ENCODE peak calls at places on chromosomes 13 and 19, in six cellular contexts. N, Y, M, R, A and B are unnamed samples.

GRCh38 chr19:43476606-43477005 is 11.2 kb upstream of the LYPD3 start:
- DNase-seq in N (no peak), Y (no peak), M (no peak), R (no peak), A (peak), B (peak)

GRCh38 chr19:6018786-6019185 is 40.8 kb upstream of the RANBP3 start:
- DNase-seq in N (no peak), Y (peak), M (peak), R (peak), A (no peak), B (no peak)

GRCh38 chr13:112105884-112106283 is 38.9 kb downstream of the SOX1 start:
- DNase-seq in N (no peak), Y (peak), M (peak), R (peak), A (no peak), B (no peak)

GRCh38 chr13:85241045-85241444 is 558.2 kb downstream of the SLITRK6 start:
- DNase-seq in N (no peak), Y (no peak), M (no peak), R (no peak), A (peak), B (peak)

GRCh38 chr13:86000546-86000945 is 201.3 kb upstream of the SLITRK6 start:
- DNase-seq in N (no peak), Y (no peak), M (no peak), R (no peak), A (no peak), B (no peak)

GRCh38 chr19:2625434-2625833 is 77.1 kb downstream of the GNG7 start:
- DNase-seq in N (no peak), Y (no peak), M (no peak), R (no peak), A (no peak), B (no peak)

GRCh38 chr13:113408562-113408961 is 44.6 kb upstream of the GRTP1 start:
- DNase-seq in N (no peak), Y (no peak), M (peak), R (no peak), A (no peak), B (no peak)

GRCh38 chr19:723714-724113 is 15.0 kb downstream of the PALM start:
- DNase-seq in N (no peak), Y (no peak), M (no peak), R (no peak), A (no peak), B (no peak)

GRCh38 chr19:18157465-18158063 is 4.6 kb downstream of the PIK3R2 start:
- DNase-seq in N (no peak), Y (peak), M (peak), R (peak), A (no peak), B (no peak)

GRCh38 chr13:29428310-29428991 is 167.0 kb downstream of the SLC7A1 start:
- DNase-seq in N (peak), Y (peak), M (peak), R (peak), A (no peak), B (no peak)

GRCh38 chr19:7579182-7579581 is 16.5 kb upstream of the CAMSAP3 start:
- DNase-seq in N (no peak), Y (no peak), M (no peak), R (no peak), A (no peak), B (no peak)

GRCh38 chr13:47230155-47230554 is 333.3 kb upstream of the HTR2A start:
- DNase-seq in N (no peak), Y (no peak), M (no peak), R (no peak), A (no peak), B (no peak)

GRCh38 chr13:114035583-114036501 is 62.0 kb upstream of the C13orf46 start:
- DNase-seq in N (no peak), Y (peak), M (no peak), R (no peak), A (peak), B (no peak)

GRCh38 chr13:109166807-109167206 is 537.4 kb downstream of the MYO16 start:
- DNase-seq in N (no peak), Y (no peak), M (no peak), R (no peak), A (no peak), B (no peak)

GRCh38 chr19:47511128-47511517 is 3.7 kb downstream of the NAPA start:
- DNase-seq in N (no peak), Y (no peak), M (no peak), R (no peak), A (no peak), B (no peak)

GRCh38 chr13:108360139-108360538 is 90.6 kb downstream of the TNFSF13B start:
- DNase-seq in N (no peak), Y (no peak), M (no peak), R (no peak), A (no peak), B (no peak)

GRCh38 chr19:15427350-15427700 is 8.5 kb upstream of the AKAP8L start:
- DNase-seq in N (no peak), Y (no peak), M (no peak), R (no peak), A (no peak), B (no peak)

GRCh38 chr19:15429825-15430467 is 11.2 kb upstream of the AKAP8L start:
- DNase-seq in N (no peak), Y (no peak), M (no peak), R (no peak), A (no peak), B (no peak)

GRCh38 chr19:15427991-15428471 is 9.2 kb upstream of the AKAP8L start:
- DNase-seq in N (no peak), Y (no peak), M (no peak), R (no peak), A (no peak), B (no peak)

GRCh38 chr19:15430526-15431120 is 11.8 kb upstream of the AKAP8L start:
- DNase-seq in N (no peak), Y (no peak), M (no peak), R (no peak), A (no peak), B (no peak)

DNA sequence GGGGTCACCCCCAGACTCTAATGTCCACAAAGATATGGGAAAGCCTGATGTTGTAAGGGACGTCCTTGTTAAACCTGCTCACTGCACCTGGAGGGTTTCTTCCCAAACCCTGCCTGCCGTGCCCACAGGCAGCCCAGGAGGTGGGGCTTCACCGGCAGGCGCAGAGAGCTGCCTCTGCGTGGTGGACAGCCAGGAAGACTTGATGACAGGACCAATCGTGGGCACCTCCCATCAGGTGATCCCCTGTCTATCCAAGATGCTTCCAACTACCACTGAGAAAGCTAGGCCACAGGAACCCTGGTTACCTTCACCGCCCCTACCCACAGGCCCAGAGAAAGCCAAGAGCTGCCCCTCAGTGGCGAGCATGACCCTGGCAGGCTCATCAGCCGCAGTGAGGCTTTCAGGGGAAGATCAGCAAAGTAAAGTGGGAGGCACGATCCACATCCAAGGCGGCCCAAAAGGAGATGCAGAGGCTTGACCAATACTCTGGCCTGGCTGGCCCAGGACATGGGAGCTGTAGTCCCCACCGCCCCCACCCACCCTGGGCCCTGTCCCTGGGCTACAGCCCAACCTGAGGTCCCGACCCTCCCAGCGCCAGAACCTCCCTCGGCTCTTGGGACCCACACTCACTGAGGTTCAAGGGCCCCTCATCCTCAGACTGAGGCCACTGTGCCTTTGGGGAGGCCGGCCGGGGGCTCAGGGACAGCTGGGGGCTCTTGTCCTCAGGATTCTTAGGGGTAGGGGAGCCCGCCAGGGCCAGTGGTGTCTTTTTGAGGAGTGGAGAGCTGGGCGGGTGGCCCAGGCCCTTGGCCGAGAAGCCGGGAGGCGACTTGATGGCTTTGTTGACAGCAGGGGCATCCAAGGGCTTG is 10.4 kb upstream of the AKAP8L start:
- DNase-seq in N (no peak), Y (no peak), M (no peak), R (no peak), A (no peak), B (no peak)
- H3K9ac ChIP-seq in N (peak), Y (no peak), M (no peak), R (no peak), A (no peak), B (no peak)

GRCh38 chr13:46184277-46184699 is 2.3 kb upstream of the LCP1 start:
- DNase-seq in N (peak), Y (peak), M (peak), R (peak), A (no peak), B (peak)
- H3K9ac ChIP-seq in N (no peak), Y (no peak), M (no peak), R (no peak), A (no peak), B (no peak)

DNA sequence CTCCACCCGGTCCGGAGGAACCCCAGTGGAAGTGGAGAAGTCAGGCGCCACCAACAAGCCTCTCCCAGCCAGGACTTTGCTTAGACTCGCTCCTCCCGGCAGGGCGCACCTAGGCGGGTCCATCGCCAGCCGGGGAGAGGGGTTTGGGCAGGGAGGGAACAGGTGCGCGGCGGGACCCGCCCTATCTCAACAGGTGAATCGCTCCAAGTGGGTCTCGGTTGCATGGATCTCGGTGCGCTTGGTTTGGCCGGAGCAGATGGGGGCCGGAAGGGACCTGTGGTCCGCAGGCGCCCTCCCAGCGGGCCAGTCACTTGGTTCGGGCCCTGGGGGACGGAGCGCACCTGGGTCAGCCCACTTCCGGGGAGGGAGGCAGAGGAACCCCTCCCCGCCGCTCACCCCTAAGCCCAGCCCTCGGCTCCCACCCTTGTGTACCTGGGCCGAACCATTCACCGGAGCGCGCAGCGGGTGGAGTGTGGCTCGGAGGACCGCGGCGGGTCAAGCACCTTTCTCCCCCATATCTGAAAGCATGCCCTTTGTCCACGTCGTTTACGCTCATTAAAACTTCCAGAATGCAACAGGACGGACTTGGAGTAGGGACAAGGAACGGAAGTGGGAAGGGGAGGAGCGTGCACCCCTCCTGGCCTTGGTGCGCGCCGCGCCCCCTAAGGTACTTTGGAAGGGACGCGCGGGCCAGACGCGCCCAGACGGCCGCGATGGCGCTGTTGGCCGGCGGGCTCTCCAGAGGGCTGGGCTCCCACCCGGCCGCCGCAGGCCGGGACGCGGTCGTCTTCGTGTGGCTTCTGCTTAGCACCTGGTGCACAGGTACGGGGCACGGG is at the start of gene LSR:
- DNase-seq in N (peak), Y (peak), M (peak), R (peak), A (no peak), B (peak)
- H3K9ac ChIP-seq in N (peak), Y (peak), M (peak), R (peak), A (no peak), B (peak)

GRCh38 chr19:51185868-51186215 is 39.0 kb upstream of the CD33 start:
- DNase-seq in N (no peak), Y (no peak), M (no peak), R (no peak), A (no peak), B (no peak)
- H3K9ac ChIP-seq in N (no peak), Y (no peak), M (no peak), R (no peak), A (no peak), B (no peak)

GRCh38 chr19:13087295-13087694 is 15.4 kb downstream of the LYL1 start:
- DNase-seq in N (no peak), Y (no peak), M (no peak), R (no peak), A (no peak), B (no peak)

GRCh38 chr19:13087795-13088537 is 14.7 kb downstream of the LYL1 start:
- DNase-seq in N (no peak), Y (no peak), M (no peak), R (no peak), A (no peak), B (no peak)

GRCh38 chr19:13089857-13090507 is 12.7 kb downstream of the LYL1 start:
- DNase-seq in N (no peak), Y (no peak), M (no peak), R (no peak), A (no peak), B (no peak)

GRCh38 chr19:13090511-13091231 is 12.0 kb downstream of the LYL1 start:
- DNase-seq in N (no peak), Y (no peak), M (no peak), R (no peak), A (no peak), B (no peak)

DNA sequence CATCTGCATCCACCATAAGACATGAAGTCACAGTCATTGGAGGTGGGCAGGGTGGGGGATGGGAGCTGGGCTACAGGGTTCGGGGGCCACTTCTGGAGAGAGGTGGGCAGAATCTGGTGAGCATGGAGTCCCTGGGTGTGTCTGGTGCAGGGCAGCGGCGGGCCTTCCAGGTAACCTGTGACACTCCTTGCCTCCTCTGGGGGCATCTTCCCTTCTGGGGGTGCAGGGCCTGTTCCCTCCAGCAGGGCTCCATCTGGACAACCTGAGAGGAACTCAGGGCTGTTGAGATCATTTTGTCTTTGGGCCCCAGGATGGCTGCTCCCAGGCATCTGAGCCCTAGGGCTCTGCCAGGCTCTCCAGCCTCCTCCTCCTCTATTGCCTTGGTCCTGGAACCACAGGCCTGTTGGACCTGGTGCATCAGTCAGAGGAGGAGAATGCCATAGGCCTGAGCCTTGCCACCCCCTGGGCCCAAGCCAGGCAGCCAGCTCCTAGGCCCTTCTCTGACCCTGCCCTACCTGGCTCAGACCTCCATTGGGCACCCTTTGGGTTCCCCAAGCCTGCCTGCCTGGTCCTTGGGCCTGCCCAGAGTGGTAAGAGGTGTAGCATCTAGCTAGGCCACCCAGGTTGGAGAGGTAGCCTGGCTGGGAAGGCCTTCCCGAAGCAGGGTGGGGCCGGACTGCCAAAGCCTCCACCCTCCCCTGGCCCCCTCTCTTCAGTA is 13.4 kb downstream of the LYL1 start:
- DNase-seq in N (no peak), Y (peak), M (peak), R (peak), A (no peak), B (peak)
- H3K9ac ChIP-seq in N (no peak), Y (no peak), M (no peak), R (no peak), A (no peak), B (no peak)